ENCODE peak calls at places on chromosomes 6 and 20, in seven cellular contexts. A, K, G, Y, R, L and W are unnamed samples.

GRCh38 chr6:154302111-154302752 is 54.4 kb downstream of the IPCEF1 start:
- DNase-seq in A (peak; percentile 26), K (peak; percentile 40), G (peak; percentile 81), Y (peak; percentile 74), R (peak; percentile 22), L (no peak), W (peak; percentile 59)

GRCh38 chr6:107716688-107717089 is 107.4 kb downstream of the SCML4 start:
- DNase-seq in A (no peak), K (no peak), G (no peak), Y (peak; percentile 51), R (peak; percentile 34), L (peak; percentile 62), W (peak; percentile 33)

GRCh38 chr6:83474309-83474708 is 38.0 kb upstream of the PRSS35 start:
- DNase-seq in A (no peak), K (peak; percentile 12), G (peak; percentile 4), Y (peak; percentile 41), R (no peak), L (no peak), W (peak; percentile 37)

GRCh38 chr6:14921878-14922277 is 324.0 kb upstream of the JARID2 start:
- DNase-seq in A (no peak), K (no peak), G (no peak), Y (no peak), R (no peak), L (no peak), W (no peak)

GRCh38 chr6:25413506-25413905 is 134.3 kb downstream of the CARMIL1 start:
- DNase-seq in A (no peak), K (peak; percentile 84), G (no peak), Y (peak; percentile 54), R (no peak), L (no peak), W (peak; percentile 61)

GRCh38 chr6:47146426-47147174 is 104.5 kb upstream of the ADGRF1 start:
- DNase-seq in A (no peak), K (peak; percentile 57), G (no peak), Y (peak; percentile 76), R (no peak), L (no peak), W (peak; percentile 61)

GRCh38 chr6:148840256-148840655 is 93.4 kb downstream of the UST start:
- DNase-seq in A (no peak), K (no peak), G (no peak), Y (no peak), R (no peak), L (no peak), W (no peak)

GRCh38 chr20:63850689-63851547 is 10.4 kb upstream of the ABHD16B start:
- DNase-seq in A (no peak), K (no peak), G (no peak), Y (no peak), R (no peak), L (no peak), W (no peak)

GRCh38 chr6:154460306-154461071 is 50.0 kb downstream of the CNKSR3 start:
- DNase-seq in A (peak; percentile 8), K (peak; percentile 59), G (peak; percentile 89), Y (peak; percentile 76), R (no peak), L (no peak), W (peak; percentile 68)

GRCh38 chr6:41705329-41705995 is 29.9 kb downstream of the TFEB start:
- DNase-seq in A (no peak), K (no peak), G (no peak), Y (no peak), R (peak; percentile 77), L (no peak), W (no peak)

GRCh38 chr20:48035961-48036731 is 250.9 kb upstream of the SULF2 start:
- DNase-seq in A (no peak), K (no peak), G (no peak), Y (no peak), R (no peak), L (no peak), W (no peak)

GRCh38 chr6:47250302-47250701 is 59.4 kb downstream of the TNFRSF21 start:
- DNase-seq in A (no peak), K (no peak), G (no peak), Y (no peak), R (no peak), L (no peak), W (no peak)

GRCh38 chr20:17658648-17658993 is 23.4 kb downstream of the RRBP1 start:
- DNase-seq in A (no peak), K (no peak), G (no peak), Y (no peak), R (no peak), L (no peak), W (no peak)

GRCh38 chr20:22403860-22404608 is 180.3 kb downstream of the FOXA2 start:
- DNase-seq in A (no peak), K (peak; percentile 61), G (no peak), Y (no peak), R (no peak), L (peak; percentile 92), W (no peak)

GRCh38 chr6:31781244-31782125 is 4.4 kb upstream of the VWA7 start:
- DNase-seq in A (no peak), K (no peak), G (no peak), Y (no peak), R (no peak), L (no peak), W (no peak)

GRCh38 chr20:57381596-57382503 is 9.3 kb upstream of the RBM38 start:
- DNase-seq in A (peak; percentile 16), K (peak; percentile 79), G (peak; percentile 46), Y (peak; percentile 71), R (peak; percentile 92), L (peak; percentile 72), W (peak; percentile 82)

GRCh38 chr20:41386502-41387427 is 20.1 kb upstream of the EMILIN3 start:
- DNase-seq in A (peak; percentile 69), K (peak; percentile 88), G (no peak), Y (peak; percentile 75), R (no peak), L (no peak), W (peak; percentile 37)

GRCh38 chr6:121691126-121691540 is 255.7 kb downstream of the GJA1 start:
- DNase-seq in A (no peak), K (peak; percentile 64), G (no peak), Y (peak; percentile 31), R (no peak), L (peak; percentile 79), W (peak; percentile 66)

GRCh38 chr6:4912559-4912958 is 91.3 kb downstream of the RPP40 start:
- DNase-seq in A (no peak), K (no peak), G (no peak), Y (no peak), R (no peak), L (no peak), W (no peak)
- TF ChIP-seq CTCF in A (no peak), K (no peak), G (no peak), Y (no peak), R (no peak), L (no peak), W (no peak)

GRCh38 chr6:125812394-125813231 is 21.9 kb downstream of the NCOA7 start:
- DNase-seq in A (peak; percentile 90), K (peak; percentile 100), G (peak; percentile 94), Y (peak; percentile 96), R (no peak), L (peak; percentile 56), W (peak; percentile 97)
- H3K4me3 ChIP-seq in A (no peak overlapping the region), K (peak overlapping the region; percentile 52), G (peak overlapping the region; percentile 0), Y (peak overlapping the region; percentile 53), R (no peak overlapping the region), L (no peak overlapping the region), W (peak overlapping the region; percentile 19)

GRCh38 chr6:35900448-35900847 is 20.4 kb downstream of the SRPK1 start:
- DNase-seq in A (no peak), K (no peak), G (no peak), Y (no peak), R (no peak), L (no peak), W (no peak)
- TF ChIP-seq CTCF in A (no peak), K (no peak), G (no peak), Y (no peak), R (no peak), L (no peak), W (no peak)

GRCh38 chr20:31844737-31845299 is 586 bp downstream of the FOXS1 start:
- DNase-seq in A (no peak), K (no peak), G (no peak), Y (no peak), R (no peak), L (no peak), W (no peak)
- H3K4me3 ChIP-seq in A (no peak overlapping the region), K (no peak overlapping the region), G (no peak overlapping the region), Y (no peak overlapping the region), R (peak overlapping the region; percentile 26), L (no peak overlapping the region), W (no peak overlapping the region)

GRCh38 chr6:56669041-56669440 is 26.4 kb upstream of the DST start:
- DNase-seq in A (no peak), K (no peak), G (no peak), Y (no peak), R (no peak), L (no peak), W (no peak)

GRCh38 chr6:56671651-56672461 is 29.2 kb upstream of the DST start:
- DNase-seq in A (no peak), K (peak; percentile 43), G (no peak), Y (peak; percentile 33), R (peak; percentile 79), L (no peak), W (no peak)

GRCh38 chr6:56669585-56669984 is 26.9 kb upstream of the DST start:
- DNase-seq in A (no peak), K (no peak), G (no peak), Y (no peak), R (no peak), L (no peak), W (no peak)

GRCh38 chr6:56668158-56668557 is 25.5 kb upstream of the DST start:
- DNase-seq in A (no peak), K (no peak), G (no peak), Y (no peak), R (no peak), L (no peak), W (no peak)

GRCh38 chr6:56671160-56671559 is 28.5 kb upstream of the DST start:
- DNase-seq in A (no peak), K (no peak), G (no peak), Y (no peak), R (no peak), L (no peak), W (no peak)
- TF ChIP-seq CTCF in A (no peak), K (no peak), G (no peak), Y (no peak), R (no peak), L (no peak), W (no peak)

DNA sequence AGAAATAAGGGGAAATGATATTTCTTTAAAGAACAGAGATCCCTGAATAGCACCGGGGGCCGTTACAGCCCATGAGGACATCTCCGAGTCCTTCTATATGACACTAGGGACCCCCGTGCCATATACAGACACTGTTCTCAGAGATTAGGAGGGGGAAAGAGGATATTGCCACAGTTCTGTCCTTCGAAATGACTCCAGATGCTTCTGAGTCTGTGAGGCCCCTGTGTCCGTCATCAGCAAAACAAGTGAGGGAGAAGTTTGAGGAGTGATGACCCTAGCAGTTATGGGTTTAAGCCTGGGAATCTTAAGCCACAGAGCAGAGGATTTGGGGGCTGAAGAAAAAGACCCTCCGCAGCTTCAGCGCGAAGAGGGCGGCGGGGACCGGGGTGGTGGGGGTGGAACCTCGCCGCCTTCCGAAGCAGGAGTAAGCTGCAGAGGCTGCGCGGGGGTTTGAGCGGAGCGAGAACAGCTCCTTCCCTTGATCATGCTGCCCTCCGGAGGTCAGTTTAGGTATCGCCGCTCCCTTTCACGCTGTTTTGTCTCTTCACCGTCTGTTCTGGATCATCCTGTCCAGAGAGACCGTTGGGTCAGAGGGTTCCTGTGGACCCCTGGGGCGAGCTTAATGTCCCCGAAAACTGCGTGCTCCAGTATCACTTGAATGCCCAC is 23.6 kb downstream of the VPS52 start:
- DNase-seq in A (no peak), K (peak; percentile 88), G (peak; percentile 64), Y (peak; percentile 87), R (peak; percentile 86), L (peak; percentile 79), W (peak; percentile 90)
- H3K4me3 ChIP-seq in A (peak overlapping the region; percentile 36), K (peak overlapping the region; percentile 69), G (peak overlapping the region; percentile 45), Y (peak overlapping the region; percentile 51), R (peak overlapping the region; percentile 76), L (peak overlapping the region; percentile 68), W (peak overlapping the region; percentile 57)

GRCh38 chr6:37669887-37670437 is 27.7 kb downstream of the MDGA1 start:
- DNase-seq in A (no peak), K (no peak), G (no peak), Y (no peak), R (no peak), L (no peak), W (no peak)
- TF ChIP-seq CTCF in A (no peak), K (no peak), G (no peak), Y (no peak), R (no peak), L (no peak), W (no peak)